ENCODE peak calls at places on chromosomes 2 and 18, in six cellular contexts. Q is HepG2, Z is K562, L is SK-N-SH, O is H1, J is GM12878. C is an unnamed sample. For H3K27me3, the result is how much of the 10 kb centered on the place peaks cover.

GRCh38 chr2:28327963-28328922 is 64.4 kb upstream of the FOSL2 start:
- DNase-seq in Q (no peak), Z (no peak), L (peak), O (no peak), J (no peak), C (no peak)

GRCh38 chr2:45786831-45787357 is 135.4 kb downstream of the PRKCE start:
- DNase-seq in Q (no peak), Z (no peak), L (no peak), O (no peak), J (no peak), C (no peak)

GRCh38 chr2:7868836-7869235 is 813.0 kb upstream of the ID2 start:
- DNase-seq in Q (no peak), Z (no peak), L (no peak), O (no peak), J (no peak), C (no peak)

GRCh38 chr2:85913854-85914524 is 25.2 kb upstream of the ST3GAL5 start:
- DNase-seq in Q (no peak), Z (no peak), L (no peak), O (no peak), J (no peak), C (no peak)

GRCh38 chr2:237574894-237575868 is 8.8 kb downstream of the PRLH start:
- DNase-seq in Q (no peak), Z (no peak), L (no peak), O (peak), J (no peak), C (no peak)

GRCh38 chr2:212686285-212686895 is 147.8 kb upstream of the ERBB4 start:
- DNase-seq in Q (peak), Z (peak), L (peak), O (peak), J (peak), C (peak)

GRCh38 chr2:6923319-6923718 is 6.1 kb downstream of the RNF144A start:
- DNase-seq in Q (no peak), Z (no peak), L (no peak), O (no peak), J (no peak), C (no peak)

GRCh38 chr2:119721904-119722303 is 37.8 kb upstream of the PTPN4 start:
- DNase-seq in Q (peak), Z (no peak), L (no peak), O (no peak), J (no peak), C (no peak)

GRCh38 chr18:79388043-79388442 is 7.7 kb upstream of the NFATC1 start:
- DNase-seq in Q (no peak), Z (no peak), L (no peak), O (no peak), J (no peak), C (no peak)

GRCh38 chr2:9770308-9771100 is 72.8 kb upstream of the TAF1B start:
- DNase-seq in Q (peak), Z (peak), L (peak), O (peak), J (no peak), C (peak)

GRCh38 chr2:64338910-64339500 is 115.0 kb upstream of the LGALSL start:
- DNase-seq in Q (no peak), Z (no peak), L (no peak), O (no peak), J (no peak), C (no peak)

GRCh38 chr2:105104208-105104731 is 66.4 kb downstream of the MRPS9 start:
- DNase-seq in Q (no peak), Z (no peak), L (no peak), O (no peak), J (no peak), C (no peak)

GRCh38 chr2:191439481-191439880 is 194.3 kb downstream of the MYO1B start:
- DNase-seq in Q (peak), Z (no peak), L (no peak), O (no peak), J (no peak), C (no peak)

GRCh38 chr18:621181-621580 is 24.4 kb downstream of the CLUL1 start:
- DNase-seq in Q (no peak), Z (peak), L (no peak), O (no peak), J (no peak), C (no peak)

GRCh38 chr2:126658910-126659613 is 3.1 kb downstream of the GYPC start:
- DNase-seq in Q (no peak), Z (peak), L (no peak), O (no peak), J (peak), C (peak)

GRCh38 chr2:33598472-33599174 is 476 bp downstream of the FAM98A start:
- DNase-seq in Q (peak), Z (peak), L (peak), O (no peak), J (peak), C (peak)

GRCh38 chr2:73931531-73932500 is 5.1 kb downstream of the DGUOK start:
- DNase-seq in Q (no peak), Z (no peak), L (no peak), O (no peak), J (no peak), C (no peak)

GRCh38 chr2:97731274-97732050 is 18.1 kb downstream of the ZAP70 start:
- DNase-seq in Q (no peak), Z (no peak), L (no peak), O (no peak), J (no peak), C (no peak)

GRCh38 chr18:59264136-59264571 is 9.1 kb downstream of the RAX start:
- DNase-seq in Q (no peak), Z (no peak), L (peak), O (peak), J (no peak), C (no peak)

GRCh38 chr2:183179156-183179555 is 54.9 kb downstream of the NUP35 start:
- DNase-seq in Q (no peak), Z (no peak), L (no peak), O (no peak), J (no peak), C (no peak)

GRCh38 chr2:226791056-226791486 is 8.5 kb downstream of the IRS1 start:
- DNase-seq in Q (no peak), Z (no peak), L (no peak), O (no peak), J (peak), C (no peak)

GRCh38 chr18:37403100-37403781 is 162.4 kb downstream of the CELF4 start:
- DNase-seq in Q (no peak), Z (no peak), L (no peak), O (no peak), J (no peak), C (no peak)

GRCh38 chr2:178292586-178292985 is 98.3 kb downstream of the OSBPL6 start:
- DNase-seq in Q (no peak), Z (no peak), L (no peak), O (no peak), J (no peak), C (no peak)

GRCh38 chr2:220279372-220279771 is 651.9 kb downstream of the SLC4A3 start:
- DNase-seq in Q (no peak), Z (no peak), L (no peak), O (no peak), J (no peak), C (no peak)
- H3K27ac ChIP-seq in Q (no peak), Z (no peak), L (peak), O (no peak), J (no peak), C (no peak)

DNA sequence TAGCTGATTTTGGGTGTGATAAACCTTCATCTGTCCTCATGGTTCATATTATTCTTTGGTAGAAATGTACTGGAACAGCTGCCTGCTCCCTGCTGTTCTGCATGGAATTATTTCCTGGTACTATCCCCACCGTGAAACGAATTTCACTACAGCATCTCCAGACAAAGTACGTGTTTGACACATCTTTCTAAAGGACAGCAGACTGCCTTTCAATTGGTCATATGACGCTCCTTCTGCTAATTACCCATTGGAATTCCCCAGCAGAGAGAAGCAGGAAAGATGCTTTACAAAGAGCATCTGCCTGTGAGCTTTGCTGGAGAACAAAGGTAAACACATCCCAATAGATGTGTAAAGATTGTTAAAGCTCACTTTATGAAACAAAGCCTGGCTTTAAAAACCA is 4.4 kb upstream of the RFX8 start:
- DNase-seq in Q (no peak), Z (no peak), L (no peak), O (no peak), J (no peak), C (no peak)
- TF ChIP-seq GABPA in Q (no peak), Z (no peak), L (no peak), O (no peak), J (no peak), C (no peak)

DNA sequence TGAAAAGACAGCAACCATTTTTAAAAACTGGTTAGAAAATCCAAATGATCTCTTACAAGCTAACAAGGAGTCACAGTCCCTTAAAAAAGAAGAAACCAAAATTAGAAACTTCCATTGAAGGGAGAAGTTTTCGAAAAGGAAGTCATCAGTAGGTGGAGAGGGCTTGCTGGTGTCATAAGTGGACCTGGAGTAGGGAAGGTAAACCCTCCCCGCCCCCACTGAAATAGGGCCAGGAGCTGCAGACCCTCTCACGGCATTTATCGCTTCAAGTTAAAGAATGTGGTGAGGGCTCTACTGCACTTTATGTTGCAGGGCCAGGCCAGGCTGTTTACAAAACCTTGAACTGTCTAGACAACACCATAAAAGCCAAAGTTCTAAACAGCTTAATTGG is 2.9 kb downstream of the HOXD11 start:
- DNase-seq in Q (no peak), Z (no peak), L (no peak), O (peak), J (no peak), C (no peak)
- H3K27me3 ChIP-seq in Q (half or more), Z (under half), L (half or more), O (half or more), J (under half), C (half or more)

GRCh38 chr2:129464631-129465030 is 514.8 kb upstream of the RAB6C start:
- DNase-seq in Q (no peak), Z (no peak), L (no peak), O (no peak), J (no peak), C (no peak)

GRCh38 chr2:129464036-129464435 is 515.4 kb upstream of the RAB6C start:
- DNase-seq in Q (no peak), Z (no peak), L (no peak), O (no peak), J (no peak), C (no peak)

GRCh38 chr2:129465045-129465444 is 514.4 kb upstream of the RAB6C start:
- DNase-seq in Q (no peak), Z (no peak), L (no peak), O (no peak), J (no peak), C (no peak)

GRCh38 chr2:129462349-129462748 is 517.1 kb upstream of the RAB6C start:
- DNase-seq in Q (no peak), Z (no peak), L (no peak), O (no peak), J (no peak), C (no peak)

GRCh38 chr2:129462967-129463366 is 516.5 kb upstream of the RAB6C start:
- DNase-seq in Q (no peak), Z (no peak), L (no peak), O (no peak), J (no peak), C (no peak)
- H3K27ac ChIP-seq in Q (no peak), Z (no peak), L (no peak), O (no peak), J (no peak), C (no peak)

DNA sequence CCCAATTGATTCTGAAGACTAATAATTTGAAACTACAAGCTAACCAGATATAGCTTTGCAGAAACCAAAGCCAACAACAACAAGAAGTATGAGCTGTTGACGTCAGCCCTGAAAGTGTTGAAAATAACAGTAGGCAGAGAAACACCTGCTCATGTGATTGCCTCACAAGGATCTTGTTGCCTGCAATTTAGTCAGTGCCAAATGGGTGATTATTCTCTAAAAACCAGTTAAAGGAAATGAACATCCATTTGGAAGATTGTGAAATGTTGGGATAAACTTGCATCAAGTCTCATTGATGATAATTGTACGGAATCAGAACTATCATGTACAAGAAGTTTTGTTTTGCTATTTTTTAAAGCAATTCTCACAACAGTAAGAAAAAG is 2.8 kb downstream of the CYTIP start:
- DNase-seq in Q (no peak), Z (no peak), L (no peak), O (no peak), J (no peak), C (peak)
- TF ChIP-seq GABPA in Q (no peak), Z (no peak), L (no peak), O (no peak), J (no peak), C (no peak)

GRCh38 chr2:219001100-219001576 is 7.9 kb upstream of the CRYBA2 start:
- DNase-seq in Q (no peak), Z (no peak), L (no peak), O (no peak), J (no peak), C (no peak)
- H3K27me3 ChIP-seq in Q (half or more), Z (under half), L (under half), O (half or more), J (under half), C (half or more)

GRCh38 chr2:134128746-134129145 is 125.1 kb upstream of the MGAT5 start:
- DNase-seq in Q (no peak), Z (no peak), L (no peak), O (no peak), J (no peak), C (no peak)
- H3K27ac ChIP-seq in Q (no peak), Z (no peak), L (no peak), O (no peak), J (no peak), C (no peak)